ENCODE peak calls at places on chromosomes 13 and 19, in six cellular contexts. P is anterior cingulate cortex; Z is AG09319; B is endothelial cell; V is stimulated activated CD8-positive, alpha-beta memory T cell treated with anti-CD3 and anti-CD28 coated beads, Interleukin-4, amount 100 ng/mL, for 48 hours; S is tibial artery. T is an unnamed sample.

GRCh38 chr13:32255744-32256120 is 59.4 kb downstream of the ZAR1L start:
- DNase-seq in P (no peak), Z (no peak), B (no peak), V (no peak), S (no peak), T (no peak)

GRCh38 chr19:6020972-6021805 is 43.2 kb upstream of the RANBP3 start:
- DNase-seq in P (no peak), Z (no peak), B (no peak), V (no peak), S (no peak), T (no peak)

GRCh38 chr13:30774214-30774730 is 38.9 kb downstream of the ALOX5AP start:
- DNase-seq in P (no peak), Z (no peak), B (no peak), V (no peak), S (no peak), T (no peak)

GRCh38 chr19:29668746-29669609 is 3.7 kb downstream of the PLEKHF1 start:
- DNase-seq in P (no peak), Z (no peak), B (no peak), V (no peak), S (no peak), T (no peak)

GRCh38 chr19:1057185-1057857 is 9.6 kb upstream of the ARHGAP45 start:
- DNase-seq in P (no peak), Z (no peak), B (no peak), V (no peak), S (no peak), T (no peak)

GRCh38 chr19:49712397-49712859 is 21.5 kb downstream of the CPT1C start:
- DNase-seq in P (no peak), Z (peak), B (no peak), V (peak), S (no peak), T (peak)

GRCh38 chr13:59425211-59425721 is 738.5 kb downstream of the DIAPH3 start:
- DNase-seq in P (no peak), Z (peak), B (no peak), V (no peak), S (no peak), T (peak)

GRCh38 chr13:106701810-106702341 is 133.9 kb upstream of the ARGLU1 start:
- DNase-seq in P (no peak), Z (no peak), B (no peak), V (no peak), S (no peak), T (no peak)

GRCh38 chr19:16325161-16325527 is 518 bp downstream of the KLF2 start:
- DNase-seq in P (no peak), Z (no peak), B (peak), V (peak), S (no peak), T (no peak)

GRCh38 chr19:32421589-32422361 is 16.2 kb downstream of the DPY19L3 start:
- DNase-seq in P (no peak), Z (no peak), B (no peak), V (no peak), S (no peak), T (no peak)

GRCh38 chr13:24264976-24265375 is 44.4 kb upstream of the C1QTNF9 start:
- DNase-seq in P (no peak), Z (no peak), B (no peak), V (peak), S (no peak), T (no peak)

GRCh38 chr19:35531291-35531690 is 2.0 kb upstream of the GAPDHS start:
- DNase-seq in P (no peak), Z (no peak), B (no peak), V (no peak), S (no peak), T (no peak)

GRCh38 chr13:20553309-20553708 is 13.6 kb upstream of the IFT88 start:
- DNase-seq in P (peak), Z (no peak), B (no peak), V (no peak), S (no peak), T (no peak)

GRCh38 chr13:92225861-92226260 is 827.4 kb downstream of the GPC5 start:
- DNase-seq in P (no peak), Z (no peak), B (no peak), V (no peak), S (no peak), T (no peak)

GRCh38 chr19:39845621-39846175 is 481 bp downstream of the FBL start:
- DNase-seq in P (no peak), Z (peak), B (no peak), V (no peak), S (no peak), T (no peak)

GRCh38 chr13:70894258-70894657 is 786.0 kb upstream of the KLHL1 start:
- DNase-seq in P (no peak), Z (no peak), B (no peak), V (no peak), S (no peak), T (no peak)

GRCh38 chr13:26468203-26468602 is 89.3 kb upstream of the WASF3 start:
- DNase-seq in P (no peak), Z (no peak), B (no peak), V (no peak), S (no peak), T (no peak)

GRCh38 chr19:6801397-6802086 is 29.0 kb downstream of the VAV1 start:
- DNase-seq in P (peak), Z (no peak), B (no peak), V (peak), S (peak), T (peak)

GRCh38 chr13:42064259-42064658 is 15.8 kb downstream of the DGKH start:
- DNase-seq in P (no peak), Z (no peak), B (no peak), V (no peak), S (no peak), T (peak)

GRCh38 chr19:22595918-22596341 is 38.2 kb upstream of the ZNF492 start:
- DNase-seq in P (peak), Z (no peak), B (no peak), V (no peak), S (peak), T (no peak)

GRCh38 chr13:82593239-82593638 is 1289.0 kb downstream of the SLITRK1 start:
- DNase-seq in P (no peak), Z (no peak), B (no peak), V (no peak), S (no peak), T (no peak)

GRCh38 chr19:38290631-38291147 is 13.4 kb upstream of the C19orf33 start:
- DNase-seq in P (no peak), Z (peak), B (no peak), V (no peak), S (no peak), T (peak)

GRCh38 chr19:49515767-49516166 is 3.3 kb downstream of the FCGRT start:
- DNase-seq in P (no peak), Z (no peak), B (no peak), V (no peak), S (peak), T (no peak)

GRCh38 chr13:40585911-40586471 is 80.5 kb downstream of the FOXO1 start:
- DNase-seq in P (no peak), Z (no peak), B (no peak), V (no peak), S (no peak), T (peak)

GRCh38 chr19:2719910-2720776 is 1.0 kb downstream of the DIRAS1 start:
- DNase-seq in P (peak), Z (no peak), B (no peak), V (no peak), S (no peak), T (no peak)

GRCh38 chr19:13795595-13796300 is 505 bp downstream of the ZSWIM4 start:
- DNase-seq in P (no peak), Z (no peak), B (no peak), V (no peak), S (no peak), T (peak)

GRCh38 chr13:69755101-69755500 is 352.5 kb upstream of the ATXN8OS start:
- DNase-seq in P (no peak), Z (no peak), B (no peak), V (no peak), S (no peak), T (no peak)

GRCh38 chr13:59103004-59103768 is 1060.5 kb downstream of the DIAPH3 start:
- DNase-seq in P (no peak), Z (no peak), B (no peak), V (no peak), S (no peak), T (no peak)

GRCh38 chr19:53771133-53771532 is 53.0 kb downstream of the NLRP12 start:
- DNase-seq in P (no peak), Z (no peak), B (no peak), V (no peak), S (no peak), T (no peak)

GRCh38 chr19:11560404-11560988 is 1.5 kb upstream of the ELOF1 start:
- DNase-seq in P (no peak), Z (peak), B (peak), V (peak), S (no peak), T (peak)

GRCh38 chr13:26721251-26721939 is 39.2 kb downstream of the GPR12 start:
- DNase-seq in P (no peak), Z (no peak), B (no peak), V (peak), S (no peak), T (no peak)

GRCh38 chr13:114152831-114153371 is 20.5 kb upstream of the RASA3 start:
- DNase-seq in P (no peak), Z (peak), B (no peak), V (no peak), S (no peak), T (no peak)

GRCh38 chr13:100527644-100528043 is 60.9 kb downstream of the GGACT start:
- DNase-seq in P (no peak), Z (no peak), B (no peak), V (no peak), S (no peak), T (no peak)

GRCh38 chr13:95176611-95177259 is 124.5 kb downstream of the ABCC4 start:
- DNase-seq in P (no peak), Z (no peak), B (no peak), V (no peak), S (no peak), T (no peak)

T was measured in NCI-H226.